ENCODE peak calls at places on chromosomes 5 and 9, in five cellular contexts. T is body of pancreas, F is epithelial cell of proximal tubule, R is psoas muscle, V is right lobe of liver. A is an unnamed sample.

GRCh38 chr5:137566118-137566541 is 67.0 kb upstream of the SPOCK1 start:
- DNase-seq in T (no peak), F (no peak), R (no peak), V (no peak), A (peak; percentile 12)

GRCh38 chr9:96186601-96187011 is 115.4 kb downstream of the HSD17B3 start:
- DNase-seq in R (no peak), V (no peak), T (no peak), F (no peak), A (peak; percentile 3)

GRCh38 chr9:115397591-115398312 is 279.8 kb upstream of the TNC start:
- DNase-seq in R (no peak), F (no peak), T (no peak), V (no peak), A (no peak)

GRCh38 chr5:172743112-172743959 is 27.7 kb downstream of the DUSP1 start:
- DNase-seq in V (no peak), F (no peak), T (no peak), R (no peak), A (no peak)

GRCh38 chr5:88269222-88269771 is 652 bp upstream of the TMEM161B start:
- DNase-seq in R (no peak), T (peak; percentile 14), V (no peak), F (no peak), A (peak; percentile 15)

GRCh38 chr5:61051267-61051666 is 106.3 kb downstream of the NDUFAF2 start:
- DNase-seq in V (no peak), R (no peak), T (no peak), F (peak; percentile 53), A (peak; percentile 67)

GRCh38 chr5:81398741-81399140 is 4.8 kb upstream of the ACOT12 start:
- DNase-seq in R (no peak), T (no peak), V (no peak), F (no peak), A (no peak)

GRCh38 chr9:114372971-114373591 is 14.7 kb downstream of the AKNA start:
- DNase-seq in R (peak; percentile 76), T (peak; percentile 30), V (peak; percentile 73), F (no peak), A (no peak)

GRCh38 chr5:122183098-122183794 is 53.9 kb downstream of the ZNF474 start:
- DNase-seq in V (no peak), R (peak; percentile 73), T (peak; percentile 14), F (peak; percentile 78), A (peak; percentile 89)

GRCh38 chr9:23153058-23153457 is 673.0 kb downstream of the ELAVL2 start:
- DNase-seq in F (no peak), V (no peak), T (no peak), R (no peak), A (no peak)

GRCh38 chr5:160008877-160009590 is at the start of gene TTC1:
- DNase-seq in T (peak; percentile 96), V (peak; percentile 91), R (peak; percentile 94), F (peak; percentile 97), A (peak; percentile 99)

GRCh38 chr5:155082401-155082800 is 68.8 kb downstream of the KIF4B start:
- DNase-seq in R (no peak), F (peak; percentile 55), T (no peak), V (no peak), A (peak; percentile 50)

GRCh38 chr5:73498057-73498992 is at the start of gene BTF3:
- DNase-seq in F (peak; percentile 78), V (peak; percentile 96), T (peak; percentile 91), R (peak; percentile 98), A (peak; percentile 97)

GRCh38 chr5:73497537-73498056 is 645 bp upstream of the BTF3 start:
- DNase-seq in V (no peak), T (no peak), F (no peak), R (no peak), A (no peak)

GRCh38 chr5:73495772-73496346 is 2.4 kb upstream of the BTF3 start:
- DNase-seq in R (no peak), T (no peak), F (no peak), V (no peak), A (no peak)

GRCh38 chr5:73499187-73499586 is 945 bp downstream of the BTF3 start:
- DNase-seq in R (no peak), F (no peak), T (no peak), V (no peak), A (no peak)

DNA sequence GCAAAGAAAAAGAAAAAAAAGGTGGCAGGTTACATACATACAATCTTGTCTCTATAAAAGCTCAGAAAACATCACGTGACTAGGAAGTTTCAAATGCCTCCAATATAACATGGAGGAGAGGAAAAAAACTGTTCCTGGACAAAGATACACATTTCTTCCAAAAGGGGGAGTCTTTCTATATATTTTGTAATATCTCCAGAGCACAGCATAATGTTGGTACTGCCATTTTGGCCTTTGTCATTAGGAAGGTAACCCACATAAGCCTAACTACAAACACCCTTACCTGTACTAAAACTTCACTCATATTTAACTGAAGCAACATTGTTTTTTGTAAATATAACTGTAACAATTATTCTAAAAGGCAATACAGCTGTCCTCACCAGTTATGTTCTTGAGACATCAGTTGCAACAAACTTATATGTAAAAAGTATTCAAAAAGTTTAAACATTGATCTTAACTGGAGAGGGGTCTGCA is 1.2 kb upstream of the BTF3 start:
- DNase-seq in T (no peak), R (no peak), F (no peak), V (no peak), A (peak; percentile 77)
- TF ChIP-seq CTCF in T (no peak), R (no peak), F (peak; percentile 52), V (no peak), A (peak; percentile 46)

GRCh38 chr5:18765304-18765703 is 1131.0 kb downstream of the TAF11L14 start:
- DNase-seq in R (no peak), T (no peak), F (no peak), V (no peak), A (no peak)

GRCh38 chr5:18761801-18762200 is 1127.5 kb downstream of the TAF11L14 start:
- DNase-seq in T (no peak), V (no peak), R (no peak), F (no peak), A (peak; percentile 33)

DNA sequence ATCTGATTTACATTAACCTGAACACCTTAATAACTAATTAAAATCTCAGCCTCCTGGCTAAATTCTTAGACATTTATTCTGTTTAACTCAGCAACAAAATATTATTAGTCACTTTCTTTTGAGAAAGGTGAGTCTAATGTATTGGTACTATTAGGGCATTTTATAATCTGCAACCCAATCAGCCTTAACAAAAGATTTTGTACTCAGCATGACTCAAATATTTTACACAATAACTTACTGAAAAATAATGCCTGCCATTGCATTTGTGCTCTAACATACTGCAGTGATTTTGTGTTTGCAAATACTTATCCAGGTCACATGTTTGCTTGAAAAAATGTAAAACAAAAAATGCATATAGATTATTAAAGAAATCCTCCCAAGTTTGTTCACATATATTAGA is 1129.9 kb downstream of the TAF11L14 start:
- DNase-seq in F (no peak), T (no peak), V (no peak), R (no peak), A (no peak)
- TF ChIP-seq CTCF in F (no peak), T (no peak), V (no peak), R (no peak), A (no peak)

DNA sequence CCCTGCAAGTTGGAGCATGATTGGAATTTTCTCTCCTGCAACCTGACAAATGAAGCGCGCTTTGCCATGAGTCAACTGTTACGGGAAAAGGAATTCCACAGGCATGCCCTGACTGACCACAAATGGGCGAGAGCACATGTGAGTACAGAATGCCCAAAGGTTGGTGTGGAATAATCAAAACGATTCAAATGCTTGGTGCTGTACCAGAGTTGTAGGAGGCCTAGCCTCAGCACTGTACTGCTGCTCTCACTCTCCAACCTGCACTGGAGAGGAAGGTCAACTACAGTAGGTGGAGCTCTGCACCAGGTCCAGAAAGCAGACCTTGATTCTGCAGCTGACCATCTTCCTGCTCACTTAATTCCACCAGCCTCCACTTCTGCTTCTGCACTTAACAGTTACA is 406.9 kb upstream of the ACTBL2 start:
- DNase-seq in V (no peak), F (peak; percentile 96), R (no peak), T (no peak), A (peak; percentile 90)
- TF ChIP-seq CTCF in V (no peak), F (peak; percentile 61), R (peak; percentile 43), T (no peak), A (peak; percentile 53)

GRCh38 chr5:6632324-6632930 is 417 bp downstream of the NSUN2 start:
- DNase-seq in R (no peak), T (peak; percentile 29), V (no peak), F (no peak), A (peak; percentile 36)
- TF ChIP-seq CTCF in R (no peak), T (no peak), V (no peak), F (peak; percentile 21), A (no peak)

GRCh38 chr5:14696057-14696456 is 31.5 kb downstream of the OTULIN start:
- DNase-seq in F (no peak), R (no peak), T (no peak), V (no peak), A (no peak)
- TF ChIP-seq CTCF in F (no peak), R (no peak), T (no peak), V (no peak), A (no peak)

DNA sequence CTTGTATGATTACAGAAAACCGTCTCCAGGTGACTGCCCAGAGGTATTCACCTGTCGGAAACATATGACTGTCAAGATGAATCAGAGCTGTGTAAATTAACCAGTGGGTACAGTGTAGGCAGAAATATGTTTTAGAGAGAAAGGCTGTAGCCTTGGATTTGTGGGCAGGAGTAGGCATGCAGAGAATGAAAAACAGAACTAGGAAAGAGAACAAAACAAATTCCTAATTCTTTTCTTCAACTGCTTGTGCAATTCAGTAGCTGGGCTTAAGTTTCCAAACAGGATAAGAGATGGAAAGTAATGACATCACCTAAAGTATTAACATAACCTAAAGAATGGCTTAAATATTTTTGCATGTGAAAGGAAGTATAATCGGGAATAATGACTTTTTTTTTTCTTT is 34.7 kb downstream of the BHMT start:
- DNase-seq in T (no peak), F (peak; percentile 46), R (no peak), V (no peak), A (no peak)
- TF ChIP-seq CTCF in T (no peak), F (no peak), R (no peak), V (no peak), A (no peak)

GRCh38 chr5:154077692-154078091 is 38.9 kb downstream of the MFAP3 start:
- DNase-seq in T (peak; percentile 26), R (no peak), F (peak; percentile 59), V (no peak), A (peak; percentile 51)
- TF ChIP-seq CTCF in T (no peak), R (no peak), F (no peak), V (no peak), A (no peak)